ENCODE peak calls at places on chromosomes 3 and 15, in seven cellular contexts. One of them, this sample, is unnamed.

GRCh38 chr3:150091626-150092025 is 120.9 kb upstream of the PFN2 start:
- DNase-seq in thoracic aorta: no peak
- DNase-seq in psoas muscle: no peak
- DNase-seq in CD4-positive, alpha-beta memory T cell: no peak
- DNase-seq in HFF-Myc: no peak
- DNase-seq in AG04450: no peak
- DNase-seq in fibroblast of mammary gland: no peak
- DNase-seq in this sample: no peak

GRCh38 chr3:195005251-195005620 is 265.7 kb downstream of the XXYLT1 start:
- DNase-seq in HFF-Myc: no peak
- DNase-seq in fibroblast of mammary gland: no peak
- DNase-seq in CD4-positive, alpha-beta memory T cell: no peak
- DNase-seq in AG04450: no peak
- DNase-seq in psoas muscle: no peak
- DNase-seq in thoracic aorta: no peak
- DNase-seq in this sample: no peak

GRCh38 chr3:159741281-159741680 is 247.4 kb upstream of the IL12A start:
- DNase-seq in thoracic aorta: no peak
- DNase-seq in HFF-Myc: no peak
- DNase-seq in fibroblast of mammary gland: no peak
- DNase-seq in AG04450: no peak
- DNase-seq in CD4-positive, alpha-beta memory T cell: no peak
- DNase-seq in psoas muscle: no peak
- DNase-seq in this sample: no peak

GRCh38 chr15:66565731-66566130 is at the start of gene LCTL:
- DNase-seq in psoas muscle: no peak
- DNase-seq in fibroblast of mammary gland: peak; percentile 46
- DNase-seq in CD4-positive, alpha-beta memory T cell: no peak
- DNase-seq in thoracic aorta: no peak
- DNase-seq in AG04450: peak; percentile 30
- DNase-seq in HFF-Myc: no peak
- DNase-seq in this sample: no peak

GRCh38 chr3:70861855-70862254 is 549.4 kb upstream of the MDFIC2 start:
- DNase-seq in fibroblast of mammary gland: peak; percentile 96
- DNase-seq in HFF-Myc: no peak
- DNase-seq in CD4-positive, alpha-beta memory T cell: no peak
- DNase-seq in AG04450: no peak
- DNase-seq in thoracic aorta: no peak
- DNase-seq in psoas muscle: no peak
- DNase-seq in this sample: no peak

GRCh38 chr3:59247402-59247841 is 197.6 kb upstream of the CFAP20DC start:
- DNase-seq in fibroblast of mammary gland: no peak
- DNase-seq in psoas muscle: no peak
- DNase-seq in AG04450: no peak
- DNase-seq in thoracic aorta: no peak
- DNase-seq in HFF-Myc: no peak
- DNase-seq in CD4-positive, alpha-beta memory T cell: no peak
- DNase-seq in this sample: no peak

GRCh38 chr15:70260580-70260979 is 162.9 kb upstream of the TLE3 start:
- DNase-seq in psoas muscle: no peak
- DNase-seq in thoracic aorta: no peak
- DNase-seq in CD4-positive, alpha-beta memory T cell: no peak
- DNase-seq in AG04450: no peak
- DNase-seq in fibroblast of mammary gland: no peak
- DNase-seq in HFF-Myc: no peak
- DNase-seq in this sample: no peak

GRCh38 chr3:356947-357346 is 160.4 kb downstream of the CHL1 start:
- DNase-seq in thoracic aorta: no peak
- DNase-seq in CD4-positive, alpha-beta memory T cell: no peak
- DNase-seq in HFF-Myc: no peak
- DNase-seq in psoas muscle: no peak
- DNase-seq in AG04450: no peak
- DNase-seq in fibroblast of mammary gland: peak; percentile 55
- DNase-seq in this sample: no peak

GRCh38 chr3:85141-85540 is 111.4 kb upstream of the CHL1 start:
- DNase-seq in CD4-positive, alpha-beta memory T cell: no peak
- DNase-seq in psoas muscle: no peak
- DNase-seq in fibroblast of mammary gland: no peak
- DNase-seq in thoracic aorta: no peak
- DNase-seq in HFF-Myc: no peak
- DNase-seq in AG04450: no peak
- DNase-seq in this sample: no peak

GRCh38 chr3:9169326-9169725 is 80.1 kb downstream of the SRGAP3 start:
- DNase-seq in thoracic aorta: no peak
- DNase-seq in CD4-positive, alpha-beta memory T cell: no peak
- DNase-seq in AG04450: no peak
- DNase-seq in fibroblast of mammary gland: no peak
- DNase-seq in psoas muscle: no peak
- DNase-seq in HFF-Myc: no peak
- DNase-seq in this sample: no peak

GRCh38 chr15:75928680-75929608 is 25.3 kb downstream of the FBXO22 start:
- DNase-seq in AG04450: no peak
- DNase-seq in thoracic aorta: no peak
- DNase-seq in CD4-positive, alpha-beta memory T cell: no peak
- DNase-seq in fibroblast of mammary gland: no peak
- DNase-seq in HFF-Myc: no peak
- DNase-seq in psoas muscle: no peak
- DNase-seq in this sample: peak; percentile 32

GRCh38 chr3:186567072-186567921 is at the start of gene TBCCD1:
- DNase-seq in AG04450: peak; percentile 61
- DNase-seq in HFF-Myc: peak; percentile 70
- DNase-seq in psoas muscle: peak; percentile 90
- DNase-seq in fibroblast of mammary gland: peak; percentile 84
- DNase-seq in thoracic aorta: peak; percentile 47
- DNase-seq in CD4-positive, alpha-beta memory T cell: peak; percentile 90
- DNase-seq in this sample: peak; percentile 88

GRCh38 chr3:62559831-62560445 is 186.6 kb upstream of the FEZF2 start:
- DNase-seq in fibroblast of mammary gland: peak; percentile 79
- DNase-seq in AG04450: peak; percentile 11
- DNase-seq in HFF-Myc: peak; percentile 21
- DNase-seq in psoas muscle: no peak
- DNase-seq in CD4-positive, alpha-beta memory T cell: no peak
- DNase-seq in thoracic aorta: no peak
- DNase-seq in this sample: no peak

GRCh38 chr3:81242871-81243270 is 518.6 kb downstream of the GBE1 start:
- DNase-seq in fibroblast of mammary gland: peak; percentile 32
- DNase-seq in AG04450: no peak
- DNase-seq in CD4-positive, alpha-beta memory T cell: no peak
- DNase-seq in thoracic aorta: no peak
- DNase-seq in HFF-Myc: no peak
- DNase-seq in psoas muscle: no peak
- DNase-seq in this sample: no peak

GRCh38 chr3:9727743-9728142 is 3.8 kb upstream of the BRPF1 start:
- DNase-seq in fibroblast of mammary gland: peak; percentile 56
- DNase-seq in AG04450: no peak
- DNase-seq in thoracic aorta: no peak
- DNase-seq in psoas muscle: no peak
- DNase-seq in CD4-positive, alpha-beta memory T cell: no peak
- DNase-seq in HFF-Myc: no peak
- DNase-seq in this sample: no peak

GRCh38 chr3:164864454-164864853 is 213.8 kb downstream of the SI start:
- DNase-seq in AG04450: no peak
- DNase-seq in CD4-positive, alpha-beta memory T cell: no peak
- DNase-seq in fibroblast of mammary gland: no peak
- DNase-seq in psoas muscle: no peak
- DNase-seq in HFF-Myc: no peak
- DNase-seq in thoracic aorta: no peak
- DNase-seq in this sample: no peak

GRCh38 chr3:102057781-102058421 is 208.6 kb downstream of the NFKBIZ start:
- DNase-seq in thoracic aorta: no peak
- DNase-seq in CD4-positive, alpha-beta memory T cell: peak; percentile 64
- DNase-seq in psoas muscle: no peak
- DNase-seq in fibroblast of mammary gland: no peak
- DNase-seq in HFF-Myc: no peak
- DNase-seq in AG04450: no peak
- DNase-seq in this sample: no peak

GRCh38 chr3:183123891-183124290 is 24.6 kb upstream of the MCCC1 start:
- DNase-seq in CD4-positive, alpha-beta memory T cell: no peak
- DNase-seq in thoracic aorta: no peak
- DNase-seq in HFF-Myc: no peak
- DNase-seq in fibroblast of mammary gland: peak; percentile 9
- DNase-seq in psoas muscle: no peak
- DNase-seq in AG04450: no peak
- DNase-seq in this sample: no peak

GRCh38 chr3:81585057-81585456 is 176.4 kb downstream of the GBE1 start:
- DNase-seq in HFF-Myc: no peak
- DNase-seq in psoas muscle: no peak
- DNase-seq in CD4-positive, alpha-beta memory T cell: no peak
- DNase-seq in fibroblast of mammary gland: no peak
- DNase-seq in thoracic aorta: no peak
- DNase-seq in AG04450: no peak
- DNase-seq in this sample: no peak

GRCh38 chr3:195551381-195551978 is 8.4 kb upstream of the PPP1R2 start:
- DNase-seq in AG04450: no peak
- DNase-seq in CD4-positive, alpha-beta memory T cell: no peak
- DNase-seq in psoas muscle: no peak
- DNase-seq in fibroblast of mammary gland: peak; percentile 41
- DNase-seq in HFF-Myc: no peak
- DNase-seq in thoracic aorta: no peak
- DNase-seq in this sample: no peak

DNA sequence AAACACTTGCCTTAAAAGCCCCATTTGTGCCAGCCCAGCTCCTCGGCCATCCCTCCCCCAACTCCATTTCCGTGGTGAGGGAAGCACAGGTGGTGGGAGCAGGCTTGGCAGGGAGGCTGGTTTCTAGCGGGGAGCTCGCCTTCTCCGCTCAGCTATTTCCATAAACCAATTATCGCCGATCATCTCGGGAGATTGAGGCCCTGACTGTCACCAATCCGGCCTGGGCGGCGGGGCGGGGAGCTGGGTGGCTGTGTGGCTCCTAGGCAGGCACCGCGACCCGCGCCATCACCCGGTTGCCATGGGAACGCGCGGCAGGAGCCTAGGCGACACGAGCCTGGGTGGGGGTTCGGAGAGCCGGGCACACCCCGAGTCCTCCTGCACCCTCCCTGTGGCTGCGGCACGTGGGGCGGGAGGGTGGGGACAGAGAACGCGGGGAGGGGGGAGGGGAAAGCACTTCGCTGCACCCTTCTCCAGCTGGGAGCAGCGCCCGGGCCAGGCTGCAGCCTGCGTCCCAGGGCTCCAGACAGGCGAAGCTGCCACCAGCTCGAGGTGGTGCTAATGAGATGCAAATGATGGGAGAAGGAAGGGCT is 9.3 kb downstream of the CCDC33 start:
- DNase-seq in thoracic aorta: no peak
- DNase-seq in HFF-Myc: no peak
- DNase-seq in CD4-positive, alpha-beta memory T cell: no peak
- DNase-seq in psoas muscle: no peak
- DNase-seq in fibroblast of mammary gland: no peak
- DNase-seq in AG04450: no peak
- DNase-seq in this sample: no peak
- H3K4me3 ChIP-seq in thoracic aorta: peak overlapping the region; percentile 34
- H3K4me3 ChIP-seq in HFF-Myc: no peak overlapping the region
- H3K4me3 ChIP-seq in CD4-positive, alpha-beta memory T cell: no peak overlapping the region
- H3K4me3 ChIP-seq in psoas muscle: no peak overlapping the region
- H3K4me3 ChIP-seq in fibroblast of mammary gland: no peak overlapping the region
- H3K4me3 ChIP-seq in AG04450: no peak overlapping the region
- H3K4me3 ChIP-seq in this sample: no peak overlapping the region

DNA sequence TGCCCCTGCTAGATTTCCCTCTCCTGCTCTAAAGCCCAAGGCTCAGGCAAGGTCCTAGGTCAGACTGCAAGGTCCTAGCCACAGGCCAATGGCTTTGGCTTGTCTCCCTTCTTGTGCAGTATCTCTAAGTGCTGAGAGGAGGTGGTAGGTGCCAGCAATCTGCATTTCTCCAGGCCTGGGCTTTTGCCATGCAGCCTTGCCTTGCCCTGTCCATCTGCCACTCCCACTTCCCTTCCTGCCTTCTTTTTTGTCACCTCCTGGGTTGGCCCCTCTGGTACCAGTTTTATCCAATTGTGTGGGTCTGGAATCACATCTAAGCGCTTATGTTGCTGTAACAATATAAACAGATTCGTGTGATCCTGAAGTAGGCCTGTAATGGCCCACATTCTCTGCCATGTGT is 109.9 kb downstream of the MYRIP start:
- DNase-seq in thoracic aorta: no peak
- DNase-seq in HFF-Myc: no peak
- DNase-seq in psoas muscle: no peak
- DNase-seq in AG04450: no peak
- DNase-seq in fibroblast of mammary gland: no peak
- DNase-seq in CD4-positive, alpha-beta memory T cell: no peak
- DNase-seq in this sample: no peak
- H3K4me3 ChIP-seq in thoracic aorta: no peak overlapping the region
- H3K4me3 ChIP-seq in HFF-Myc: no peak overlapping the region
- H3K4me3 ChIP-seq in psoas muscle: no peak overlapping the region
- H3K4me3 ChIP-seq in AG04450: no peak overlapping the region
- H3K4me3 ChIP-seq in fibroblast of mammary gland: no peak overlapping the region
- H3K4me3 ChIP-seq in CD4-positive, alpha-beta memory T cell: no peak overlapping the region
- H3K4me3 ChIP-seq in this sample: no peak overlapping the region

DNA sequence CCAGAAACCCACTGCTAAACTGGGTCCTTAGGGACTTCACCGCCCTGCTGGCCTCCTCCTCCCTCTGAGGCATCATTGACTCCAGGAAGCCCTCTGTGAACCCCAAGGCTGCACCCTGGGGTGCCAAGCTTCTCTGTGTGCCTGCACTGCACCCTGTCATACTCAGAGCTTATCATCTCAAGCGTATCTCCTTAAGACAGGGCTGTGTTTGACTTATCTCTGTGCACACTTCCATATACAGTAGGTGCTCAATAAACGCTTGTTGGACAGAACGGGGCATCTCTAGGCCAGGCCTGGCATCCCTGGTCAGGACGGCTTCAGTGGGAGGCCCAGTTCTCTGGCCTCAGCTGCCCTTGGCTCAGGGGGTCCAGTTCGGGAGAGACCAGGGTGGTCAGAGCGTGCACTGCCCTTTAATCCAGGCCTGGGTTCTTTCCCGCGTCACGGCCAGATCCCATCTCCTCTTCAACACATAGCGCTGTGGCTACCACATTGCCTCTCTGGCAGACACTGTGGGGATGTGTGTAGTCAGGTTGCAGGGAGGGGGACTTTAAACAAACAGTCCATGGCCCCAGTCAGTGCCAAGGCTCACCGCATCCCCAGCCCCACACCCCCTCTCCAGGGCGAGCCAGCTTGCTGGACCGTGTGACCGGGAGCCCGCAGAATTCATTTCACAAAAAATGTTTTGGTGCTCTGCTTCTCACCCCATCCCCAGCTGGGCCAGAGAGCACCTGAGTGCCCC is 33.4 kb downstream of the MAGEF1 start:
- DNase-seq in AG04450: no peak
- DNase-seq in psoas muscle: no peak
- DNase-seq in thoracic aorta: no peak
- DNase-seq in HFF-Myc: no peak
- DNase-seq in fibroblast of mammary gland: no peak
- DNase-seq in CD4-positive, alpha-beta memory T cell: no peak
- DNase-seq in this sample: no peak
- H3K4me3 ChIP-seq in AG04450: no peak overlapping the region
- H3K4me3 ChIP-seq in psoas muscle: no peak overlapping the region
- H3K4me3 ChIP-seq in thoracic aorta: peak overlapping the region; percentile 13
- H3K4me3 ChIP-seq in HFF-Myc: no peak overlapping the region
- H3K4me3 ChIP-seq in fibroblast of mammary gland: no peak overlapping the region
- H3K4me3 ChIP-seq in CD4-positive, alpha-beta memory T cell: no peak overlapping the region
- H3K4me3 ChIP-seq in this sample: no peak overlapping the region

DNA sequence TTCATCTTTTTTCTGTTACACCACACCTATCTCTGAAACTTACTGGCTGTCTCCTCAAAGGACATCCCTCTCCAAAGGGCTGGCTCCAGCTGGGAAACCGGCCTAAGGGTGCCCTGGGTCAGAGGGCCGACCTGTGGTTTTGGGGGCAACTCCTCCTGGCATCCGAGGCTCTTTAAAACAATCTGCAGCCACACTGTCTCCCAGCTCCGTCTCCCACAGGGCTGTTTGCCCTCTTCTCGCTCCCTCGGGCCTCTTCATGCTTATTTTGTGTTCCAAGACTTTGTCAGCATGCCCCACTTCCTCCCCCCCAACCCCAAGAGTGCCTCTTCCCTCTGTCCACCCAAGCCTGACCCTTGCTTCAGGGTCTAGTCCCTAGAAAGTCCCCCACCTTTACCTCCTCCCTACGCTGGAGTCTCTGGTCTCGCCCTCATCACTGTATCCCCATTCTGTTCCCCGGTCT is 1.3 kb upstream of the CSK start:
- DNase-seq in psoas muscle: no peak
- DNase-seq in thoracic aorta: no peak
- DNase-seq in HFF-Myc: no peak
- DNase-seq in fibroblast of mammary gland: no peak
- DNase-seq in AG04450: no peak
- DNase-seq in CD4-positive, alpha-beta memory T cell: no peak
- DNase-seq in this sample: no peak
- H3K4me3 ChIP-seq in psoas muscle: peak overlapping the region; percentile 86
- H3K4me3 ChIP-seq in thoracic aorta: no peak overlapping the region
- H3K4me3 ChIP-seq in HFF-Myc: no peak overlapping the region
- H3K4me3 ChIP-seq in fibroblast of mammary gland: no peak overlapping the region
- H3K4me3 ChIP-seq in AG04450: no peak overlapping the region
- H3K4me3 ChIP-seq in CD4-positive, alpha-beta memory T cell: peak overlapping the region; percentile 55
- H3K4me3 ChIP-seq in this sample: no peak overlapping the region

This sample was measured in HL-60.